ENCODE peak calls at places on chromosome 20, in five cellular contexts. X, D, S, L and G are unnamed samples.

GRCh38 chr20:4573564-4574355 is 147.9 kb upstream of the PRND start:
- DNase-seq in L (no peak), D (peak; percentile 94), X (no peak), S (peak; percentile 63), G (peak; percentile 56)

GRCh38 chr20:47231382-47232042 is 125.0 kb downstream of the ZMYND8 start:
- DNase-seq in D (peak; percentile 6), S (no peak), X (no peak), L (no peak), G (peak; percentile 64)

GRCh38 chr20:9025643-9026042 is 43.2 kb upstream of the PLCB4 start:
- DNase-seq in L (no peak), S (no peak), X (no peak), D (peak; percentile 33), G (peak; percentile 25)

GRCh38 chr20:45685896-45686295 is 15.9 kb upstream of the WFDC11 start:
- DNase-seq in L (no peak), D (peak; percentile 3), S (no peak), X (peak; percentile 44), G (no peak)

GRCh38 chr20:25273541-25274358 is 25.9 kb downstream of the PYGB start:
- DNase-seq in L (no peak), X (no peak), D (no peak), S (no peak), G (no peak)

GRCh38 chr20:36852187-36852586 is 23.8 kb upstream of the TLDC2 start:
- DNase-seq in X (no peak), S (no peak), L (no peak), D (no peak), G (no peak)

GRCh38 chr20:63472159-63472811 is at the start of gene KCNQ2:
- DNase-seq in L (no peak), D (no peak), X (peak; percentile 74), S (no peak), G (no peak)

GRCh38 chr20:4161447-4162251 is 146.3 kb upstream of the RNF24 start:
- DNase-seq in L (no peak), X (no peak), S (no peak), D (no peak), G (no peak)

GRCh38 chr20:10714236-10714975 is 40.6 kb upstream of the JAG1 start:
- DNase-seq in L (no peak), X (no peak), S (no peak), D (no peak), G (no peak)

GRCh38 chr20:10637563-10637962 is 36.2 kb downstream of the JAG1 start:
- DNase-seq in L (no peak), X (peak; percentile 92), S (no peak), D (no peak), G (no peak)

GRCh38 chr20:11496382-11496781 is 421.3 kb upstream of the BTBD3 start:
- DNase-seq in D (no peak), S (no peak), X (peak; percentile 11), L (no peak), G (no peak)

GRCh38 chr20:46558511-46558959 is 8.1 kb upstream of the OCSTAMP start:
- DNase-seq in X (peak; percentile 58), D (peak; percentile 61), L (no peak), S (peak; percentile 33), G (peak; percentile 63)

GRCh38 chr20:4344660-4345059 is 329.3 kb upstream of the RNF24 start:
- DNase-seq in X (no peak), L (no peak), D (no peak), S (no peak), G (no peak)

GRCh38 chr20:51089272-51089671 is 66.4 kb upstream of the KCNG1 start:
- DNase-seq in D (no peak), L (no peak), S (no peak), X (no peak), G (no peak)

GRCh38 chr20:18019068-18019467 is 38.6 kb downstream of the OVOL2 start:
- DNase-seq in D (peak; percentile 14), S (no peak), L (no peak), X (peak; percentile 56), G (peak; percentile 39)

GRCh38 chr20:50593005-50593335 is 82.8 kb downstream of the PTPN1 start:
- DNase-seq in L (no peak), X (no peak), S (no peak), D (no peak), G (no peak)

GRCh38 chr20:62898970-62899632 is 27.2 kb downstream of the DIDO1 start:
- DNase-seq in S (no peak), D (no peak), L (no peak), X (no peak), G (no peak)

GRCh38 chr20:8447262-8448120 is 315.4 kb downstream of the PLCB1 start:
- DNase-seq in S (no peak), D (no peak), X (no peak), L (no peak), G (no peak)

GRCh38 chr20:51359401-51359800 is 183.1 kb downstream of the NFATC2 start:
- DNase-seq in L (no peak), X (no peak), D (no peak), S (no peak), G (no peak)

GRCh38 chr20:44901972-44902371 is 7.9 kb upstream of the PABPC1L start:
- DNase-seq in S (no peak), D (no peak), X (no peak), L (no peak), G (peak; percentile 56)

GRCh38 chr20:63473555-63474449 is 1.3 kb upstream of the KCNQ2 start:
- DNase-seq in D (no peak), X (no peak), S (no peak), L (no peak), G (no peak)

GRCh38 chr20:25484911-25485511 is 77.5 kb downstream of the GINS1 start:
- DNase-seq in X (no peak), D (no peak), S (no peak), L (no peak), G (peak; percentile 64)

GRCh38 chr20:24045621-24046020 is 57.0 kb upstream of the GGTLC1 start:
- DNase-seq in S (no peak), X (no peak), D (no peak), L (no peak), G (no peak)
- H3K4me3 ChIP-seq in S (no peak overlapping the region), X (no peak overlapping the region), D (no peak overlapping the region), L (peak overlapping the region; percentile 3), G (no peak overlapping the region)

DNA sequence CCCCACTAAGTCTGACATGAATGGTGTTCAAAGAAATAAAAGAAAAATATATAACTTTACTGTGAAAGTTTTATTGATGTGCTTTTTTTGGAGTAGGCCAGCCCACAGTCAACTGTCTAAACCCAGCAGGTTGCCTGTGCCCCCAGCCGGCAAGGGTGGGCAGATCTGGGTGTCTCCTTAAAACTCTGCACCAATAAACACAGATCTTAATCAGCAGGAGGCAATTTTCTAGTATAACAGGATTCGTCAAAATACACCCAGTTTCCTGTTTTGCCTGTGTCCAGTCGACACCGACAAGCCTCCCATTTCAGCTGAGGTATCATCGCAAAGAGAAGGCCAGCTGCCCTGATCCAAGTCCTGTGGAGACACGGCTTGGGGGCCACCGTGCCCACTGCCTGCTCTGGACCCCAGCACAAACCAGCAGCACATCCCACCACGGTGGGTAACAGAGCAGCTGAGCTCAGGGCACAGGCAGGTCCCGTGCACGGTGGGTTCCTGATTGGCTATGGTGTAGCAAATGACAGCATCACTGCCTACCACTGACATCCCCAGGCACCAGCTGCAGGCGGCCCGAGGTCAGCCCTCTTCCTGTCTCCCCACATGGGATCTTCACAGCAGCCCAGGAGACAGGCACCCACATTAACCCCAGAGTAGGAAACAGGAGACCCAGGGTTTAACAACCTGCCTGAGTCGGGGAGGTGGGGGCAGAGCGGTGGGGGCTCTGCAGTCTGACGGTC is 15.7 kb downstream of the BMP7 start:
- DNase-seq in D (no peak), S (no peak), L (no peak), X (no peak), G (no peak)
- TF ChIP-seq CTCF in D (no peak), S (no peak), L (no peak), X (no peak), G (no peak)

GRCh38 chr20:844473-845225 is 11.1 kb downstream of the FAM110A start:
- DNase-seq in L (peak; percentile 81), S (peak; percentile 54), D (peak; percentile 90), X (peak; percentile 98), G (peak; percentile 95)
- H3K4me3 ChIP-seq in L (peak overlapping the region; percentile 65), S (peak overlapping the region; percentile 37), D (peak overlapping the region; percentile 55), X (peak overlapping the region; percentile 71), G (peak overlapping the region; percentile 42)

DNA sequence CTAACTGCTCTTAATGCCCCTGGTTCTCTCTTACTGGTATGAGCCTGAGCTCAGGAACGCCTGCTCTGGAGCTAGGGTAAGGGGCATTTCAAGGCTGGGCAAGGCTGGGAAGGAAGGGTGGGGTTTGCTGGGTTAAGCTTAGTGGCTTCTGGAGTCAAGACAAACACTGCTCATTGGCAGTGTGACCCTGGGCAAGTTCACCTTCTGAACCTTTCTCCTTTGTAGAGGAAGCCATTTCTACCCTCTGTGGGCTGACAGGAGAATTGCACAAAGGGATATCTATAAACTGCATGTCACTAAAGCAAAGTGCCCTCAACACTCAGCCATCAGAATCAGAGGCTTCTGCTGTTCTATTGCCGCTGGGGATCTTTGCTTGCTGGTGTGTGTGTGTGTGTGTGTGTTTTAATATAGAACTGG is 20.3 kb upstream of the LRRN4 start:
- DNase-seq in L (no peak), S (no peak), X (peak; percentile 18), D (no peak), G (peak; percentile 24)
- TF ChIP-seq CTCF in L (no peak), S (peak; percentile 44), X (peak; percentile 43), D (no peak), G (peak; percentile 67)

DNA sequence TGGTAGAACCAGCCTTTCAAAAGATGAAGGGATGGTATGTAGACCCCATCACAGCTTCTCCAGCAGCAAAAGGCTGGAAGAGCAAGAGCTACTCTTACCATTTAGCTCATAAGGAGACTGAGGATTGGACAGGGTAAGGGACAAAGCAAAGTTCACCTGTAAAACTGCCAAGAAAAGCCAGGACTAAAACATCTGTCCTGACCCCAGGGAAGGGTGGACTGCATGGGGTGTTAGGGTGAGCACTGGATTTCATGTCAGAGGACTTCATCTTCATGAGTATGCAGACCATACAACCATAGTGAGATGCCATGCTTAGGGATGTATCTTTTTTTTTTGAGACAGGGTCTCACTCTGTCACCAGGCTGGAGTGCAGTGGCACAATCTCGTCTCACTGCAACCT is 19.3 kb downstream of the AHCY start:
- DNase-seq in S (no peak), L (no peak), D (no peak), X (no peak), G (no peak)
- H3K4me3 ChIP-seq in S (no peak overlapping the region), L (no peak overlapping the region), D (no peak overlapping the region), X (no peak overlapping the region), G (no peak overlapping the region)

GRCh38 chr20:23692725-23693124 is 3.9 kb upstream of the CST4 start:
- DNase-seq in X (no peak), L (no peak), D (no peak), S (no peak), G (no peak)
- TF ChIP-seq CTCF in X (no peak), L (no peak), D (no peak), S (no peak), G (no peak)